ENCODE peak calls at places on chromosomes 12 and 14, in nine cellular contexts. One of them, this sample, is unnamed. For H3K4me1 and H3K36me3, the result is how much of the 10 kb centered on the place peaks cover.

GRCh38 chr14:89121961-89122675 is 294.9 kb downstream of the FOXN3 start:
- DNase-seq in lower lobe of right lung: no peak
- DNase-seq in mammary epithelial cell: no peak
- DNase-seq in right lobe of liver: no peak
- DNase-seq in SJCRH30: peak
- DNase-seq in lung: no peak
- DNase-seq in IMR-90: no peak
- DNase-seq in HCT116: no peak
- DNase-seq in upper lobe of right lung: no peak
- DNase-seq in this sample: no peak

GRCh38 chr12:91926810-91927209 is 218.8 kb downstream of the BTG1 start:
- DNase-seq in lower lobe of right lung: no peak
- DNase-seq in mammary epithelial cell: peak
- DNase-seq in right lobe of liver: no peak
- DNase-seq in SJCRH30: peak
- DNase-seq in lung: no peak
- DNase-seq in IMR-90: peak
- DNase-seq in HCT116: no peak
- DNase-seq in upper lobe of right lung: no peak
- DNase-seq in this sample: no peak

GRCh38 chr14:99413972-99414371 is 66.7 kb downstream of the SETD3 start:
- DNase-seq in lower lobe of right lung: no peak
- DNase-seq in mammary epithelial cell: no peak
- DNase-seq in right lobe of liver: no peak
- DNase-seq in SJCRH30: no peak
- DNase-seq in lung: no peak
- DNase-seq in IMR-90: no peak
- DNase-seq in HCT116: no peak
- DNase-seq in upper lobe of right lung: no peak
- DNase-seq in this sample: no peak

GRCh38 chr12:122244565-122245371 is 18.9 kb upstream of the DIABLO start:
- DNase-seq in lower lobe of right lung: no peak
- DNase-seq in mammary epithelial cell: no peak
- DNase-seq in right lobe of liver: no peak
- DNase-seq in SJCRH30: no peak
- DNase-seq in lung: no peak
- DNase-seq in IMR-90: no peak
- DNase-seq in HCT116: no peak
- DNase-seq in upper lobe of right lung: no peak
- DNase-seq in this sample: no peak

GRCh38 chr12:113010701-113011100 is 32.4 kb downstream of the OAS2 start:
- DNase-seq in lower lobe of right lung: no peak
- DNase-seq in mammary epithelial cell: no peak
- DNase-seq in right lobe of liver: no peak
- DNase-seq in SJCRH30: no peak
- DNase-seq in lung: no peak
- DNase-seq in IMR-90: no peak
- DNase-seq in HCT116: no peak
- DNase-seq in upper lobe of right lung: no peak
- DNase-seq in this sample: no peak

GRCh38 chr12:69042970-69043369 is 110.0 kb upstream of the CPM start:
- DNase-seq in lower lobe of right lung: peak
- DNase-seq in mammary epithelial cell: no peak
- DNase-seq in right lobe of liver: no peak
- DNase-seq in SJCRH30: no peak
- DNase-seq in lung: peak
- DNase-seq in IMR-90: no peak
- DNase-seq in HCT116: no peak
- DNase-seq in upper lobe of right lung: no peak
- DNase-seq in this sample: no peak

GRCh38 chr14:69571879-69572633 is 2.6 kb downstream of the CCDC177 start:
- DNase-seq in lower lobe of right lung: peak
- DNase-seq in mammary epithelial cell: peak
- DNase-seq in right lobe of liver: no peak
- DNase-seq in SJCRH30: peak
- DNase-seq in lung: no peak
- DNase-seq in IMR-90: peak
- DNase-seq in HCT116: no peak
- DNase-seq in upper lobe of right lung: no peak
- DNase-seq in this sample: peak

GRCh38 chr12:26803552-26803951 is 29.4 kb downstream of the ITPR2 start:
- DNase-seq in lower lobe of right lung: no peak
- DNase-seq in mammary epithelial cell: peak
- DNase-seq in right lobe of liver: no peak
- DNase-seq in SJCRH30: no peak
- DNase-seq in lung: no peak
- DNase-seq in IMR-90: peak
- DNase-seq in HCT116: no peak
- DNase-seq in upper lobe of right lung: no peak
- DNase-seq in this sample: no peak

GRCh38 chr12:74337951-74338350 is 199.7 kb upstream of the ATXN7L3B start:
- DNase-seq in lower lobe of right lung: no peak
- DNase-seq in mammary epithelial cell: peak
- DNase-seq in right lobe of liver: no peak
- DNase-seq in SJCRH30: no peak
- DNase-seq in lung: no peak
- DNase-seq in IMR-90: peak
- DNase-seq in HCT116: peak
- DNase-seq in upper lobe of right lung: no peak
- DNase-seq in this sample: no peak

GRCh38 chr12:110578522-110579238 is 4.4 kb downstream of the PPTC7 start:
- DNase-seq in lower lobe of right lung: no peak
- DNase-seq in mammary epithelial cell: no peak
- DNase-seq in right lobe of liver: no peak
- DNase-seq in SJCRH30: no peak
- DNase-seq in lung: no peak
- DNase-seq in IMR-90: no peak
- DNase-seq in HCT116: peak
- DNase-seq in upper lobe of right lung: no peak
- DNase-seq in this sample: no peak

GRCh38 chr14:35121026-35121886 is 534 bp downstream of the PPP2R3C start:
- DNase-seq in lower lobe of right lung: peak
- DNase-seq in mammary epithelial cell: no peak
- DNase-seq in right lobe of liver: no peak
- DNase-seq in SJCRH30: no peak
- DNase-seq in lung: no peak
- DNase-seq in IMR-90: no peak
- DNase-seq in HCT116: no peak
- DNase-seq in upper lobe of right lung: peak
- DNase-seq in this sample: no peak

GRCh38 chr12:1528791-1529190 is 65.6 kb downstream of the FBXL14 start:
- DNase-seq in lower lobe of right lung: no peak
- DNase-seq in mammary epithelial cell: no peak
- DNase-seq in right lobe of liver: no peak
- DNase-seq in SJCRH30: no peak
- DNase-seq in lung: no peak
- DNase-seq in IMR-90: no peak
- DNase-seq in HCT116: no peak
- DNase-seq in upper lobe of right lung: peak
- DNase-seq in this sample: no peak

GRCh38 chr14:53850714-53851296 is 105.8 kb downstream of the BMP4 start:
- DNase-seq in lower lobe of right lung: no peak
- DNase-seq in mammary epithelial cell: peak
- DNase-seq in right lobe of liver: no peak
- DNase-seq in SJCRH30: peak
- DNase-seq in lung: no peak
- DNase-seq in IMR-90: peak
- DNase-seq in HCT116: peak
- DNase-seq in upper lobe of right lung: no peak
- DNase-seq in this sample: no peak

GRCh38 chr12:108310489-108310888 is 28.6 kb downstream of the CMKLR1 start:
- DNase-seq in lower lobe of right lung: no peak
- DNase-seq in mammary epithelial cell: no peak
- DNase-seq in right lobe of liver: no peak
- DNase-seq in SJCRH30: no peak
- DNase-seq in lung: no peak
- DNase-seq in IMR-90: no peak
- DNase-seq in HCT116: no peak
- DNase-seq in upper lobe of right lung: no peak
- DNase-seq in this sample: no peak

GRCh38 chr14:71403673-71404072 is 496.4 kb downstream of the PCNX1 start:
- DNase-seq in lower lobe of right lung: no peak
- DNase-seq in mammary epithelial cell: peak
- DNase-seq in right lobe of liver: no peak
- DNase-seq in SJCRH30: peak
- DNase-seq in lung: no peak
- DNase-seq in IMR-90: peak
- DNase-seq in HCT116: peak
- DNase-seq in upper lobe of right lung: no peak
- DNase-seq in this sample: no peak

GRCh38 chr12:23771230-23771949 is 178.1 kb downstream of the SOX5 start:
- DNase-seq in lower lobe of right lung: no peak
- DNase-seq in mammary epithelial cell: no peak
- DNase-seq in right lobe of liver: peak
- DNase-seq in SJCRH30: peak
- DNase-seq in lung: peak
- DNase-seq in IMR-90: no peak
- DNase-seq in HCT116: no peak
- DNase-seq in upper lobe of right lung: no peak
- DNase-seq in this sample: peak

GRCh38 chr12:7937867-7938506 is 2.0 kb upstream of the SLC2A3 start:
- DNase-seq in lower lobe of right lung: no peak
- DNase-seq in mammary epithelial cell: no peak
- DNase-seq in right lobe of liver: no peak
- DNase-seq in SJCRH30: peak
- DNase-seq in lung: no peak
- DNase-seq in IMR-90: no peak
- DNase-seq in HCT116: no peak
- DNase-seq in upper lobe of right lung: no peak
- DNase-seq in this sample: no peak

GRCh38 chr14:54805521-54806322 is 96.9 kb downstream of the GCH1 start:
- DNase-seq in lower lobe of right lung: peak
- DNase-seq in mammary epithelial cell: peak
- DNase-seq in right lobe of liver: peak
- DNase-seq in SJCRH30: peak
- DNase-seq in lung: peak
- DNase-seq in IMR-90: peak
- DNase-seq in HCT116: peak
- DNase-seq in upper lobe of right lung: peak
- DNase-seq in this sample: peak

GRCh38 chr14:104342435-104343293 is 204.3 kb downstream of the KIF26A start:
- DNase-seq in lower lobe of right lung: no peak
- DNase-seq in mammary epithelial cell: no peak
- DNase-seq in right lobe of liver: no peak
- DNase-seq in SJCRH30: no peak
- DNase-seq in lung: no peak
- DNase-seq in IMR-90: no peak
- DNase-seq in HCT116: no peak
- DNase-seq in upper lobe of right lung: peak
- DNase-seq in this sample: peak

GRCh38 chr12:43011383-43011926 is 421.9 kb upstream of the PRICKLE1 start:
- DNase-seq in lower lobe of right lung: no peak
- DNase-seq in mammary epithelial cell: no peak
- DNase-seq in right lobe of liver: no peak
- DNase-seq in SJCRH30: peak
- DNase-seq in lung: no peak
- DNase-seq in IMR-90: no peak
- DNase-seq in HCT116: no peak
- DNase-seq in upper lobe of right lung: no peak
- DNase-seq in this sample: no peak

DNA sequence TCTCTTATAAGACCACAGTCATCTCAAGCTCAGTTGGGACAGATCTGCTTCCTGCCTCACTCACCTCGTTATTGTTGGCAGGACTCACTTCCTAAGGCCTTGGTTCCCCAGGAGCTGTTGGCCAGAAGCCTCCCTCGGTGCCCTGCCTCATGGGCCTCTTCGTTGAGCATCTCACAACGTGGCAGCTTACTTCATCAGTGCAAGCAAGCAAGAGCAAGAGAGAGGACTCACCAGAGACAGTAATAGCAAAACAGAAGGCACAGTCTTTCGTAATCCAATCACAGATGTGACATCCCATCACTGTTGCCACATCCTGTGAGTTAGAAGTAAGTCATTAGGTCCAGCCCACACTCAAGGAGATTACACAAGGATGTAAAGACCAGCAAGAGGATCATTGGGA is 5.1 kb upstream of the NUMB start:
- DNase-seq in lower lobe of right lung: peak
- DNase-seq in mammary epithelial cell: peak
- DNase-seq in right lobe of liver: no peak
- DNase-seq in SJCRH30: peak
- DNase-seq in lung: peak
- DNase-seq in IMR-90: peak
- DNase-seq in HCT116: no peak
- DNase-seq in upper lobe of right lung: no peak
- DNase-seq in this sample: peak
- H3K4me3 ChIP-seq in lower lobe of right lung: peak
- H3K4me3 ChIP-seq in mammary epithelial cell: no peak
- H3K4me3 ChIP-seq in right lobe of liver: peak
- H3K4me3 ChIP-seq in SJCRH30: no peak
- H3K4me3 ChIP-seq in lung: no peak
- H3K4me3 ChIP-seq in IMR-90: peak
- H3K4me3 ChIP-seq in HCT116: no peak
- H3K4me3 ChIP-seq in upper lobe of right lung: peak
- H3K4me3 ChIP-seq in this sample: no peak

GRCh38 chr14:30194769-30195168 is 267.1 kb upstream of the PRKD1 start:
- DNase-seq in lower lobe of right lung: no peak
- DNase-seq in mammary epithelial cell: peak
- DNase-seq in right lobe of liver: no peak
- DNase-seq in SJCRH30: no peak
- DNase-seq in lung: no peak
- DNase-seq in IMR-90: peak
- DNase-seq in HCT116: no peak
- DNase-seq in upper lobe of right lung: no peak
- DNase-seq in this sample: no peak
- H3K4me1 ChIP-seq in lower lobe of right lung: under half
- H3K4me1 ChIP-seq in mammary epithelial cell: under half
- H3K4me1 ChIP-seq in right lobe of liver: under half
- H3K4me1 ChIP-seq in SJCRH30: under half
- H3K4me1 ChIP-seq in lung: under half
- H3K4me1 ChIP-seq in IMR-90: under half
- H3K4me1 ChIP-seq in HCT116: under half
- H3K4me1 ChIP-seq in upper lobe of right lung: under half
- H3K4me1 ChIP-seq in this sample: under half

GRCh38 chr12:19397534-19397933 is 41.8 kb upstream of the AEBP2 start:
- DNase-seq in lower lobe of right lung: no peak
- DNase-seq in mammary epithelial cell: peak
- DNase-seq in right lobe of liver: no peak
- DNase-seq in SJCRH30: no peak
- DNase-seq in lung: no peak
- DNase-seq in IMR-90: peak
- DNase-seq in HCT116: no peak
- DNase-seq in upper lobe of right lung: no peak
- DNase-seq in this sample: no peak
- H3K36me3 ChIP-seq in lower lobe of right lung: under half
- H3K36me3 ChIP-seq in mammary epithelial cell: under half
- H3K36me3 ChIP-seq in right lobe of liver: under half
- H3K36me3 ChIP-seq in SJCRH30: under half
- H3K36me3 ChIP-seq in lung: under half
- H3K36me3 ChIP-seq in IMR-90: under half
- H3K36me3 ChIP-seq in HCT116: under half
- H3K36me3 ChIP-seq in upper lobe of right lung: under half
- H3K36me3 ChIP-seq in this sample: under half

DNA sequence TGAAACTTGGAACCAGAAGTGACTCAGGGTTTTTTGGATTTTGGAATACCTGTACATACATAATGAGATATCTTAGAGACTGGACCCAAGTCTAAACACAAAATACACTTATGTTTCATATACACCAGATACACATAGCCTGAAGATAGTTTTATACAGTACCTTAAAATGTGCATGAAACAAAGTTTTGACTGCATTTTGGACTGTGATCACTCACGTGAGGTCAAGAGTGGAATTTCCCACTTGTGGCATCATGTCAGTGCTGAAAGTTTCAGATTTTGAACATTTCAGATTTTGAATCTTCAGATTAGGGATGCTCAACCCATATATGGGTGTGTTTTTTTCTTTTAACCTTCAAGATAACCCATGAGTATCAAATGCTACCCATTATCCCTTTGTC is 6.6 kb downstream of the SBNO1 start:
- DNase-seq in lower lobe of right lung: no peak
- DNase-seq in mammary epithelial cell: no peak
- DNase-seq in right lobe of liver: no peak
- DNase-seq in SJCRH30: no peak
- DNase-seq in lung: no peak
- DNase-seq in IMR-90: no peak
- DNase-seq in HCT116: no peak
- DNase-seq in upper lobe of right lung: no peak
- DNase-seq in this sample: no peak
- H3K4me3 ChIP-seq in lower lobe of right lung: no peak
- H3K4me3 ChIP-seq in mammary epithelial cell: no peak
- H3K4me3 ChIP-seq in right lobe of liver: no peak
- H3K4me3 ChIP-seq in SJCRH30: no peak
- H3K4me3 ChIP-seq in lung: no peak
- H3K4me3 ChIP-seq in IMR-90: no peak
- H3K4me3 ChIP-seq in HCT116: no peak
- H3K4me3 ChIP-seq in upper lobe of right lung: no peak
- H3K4me3 ChIP-seq in this sample: no peak

This sample was measured in aorta.